ENCODE peak calls at places on chromosomes 12 and 14, in nine cellular contexts. One of them, this sample, is unnamed.

GRCh38 chr14:105472496-105472991 is 2.1 kb upstream of the CRIP2 start:
- DNase-seq in Panc1: no peak
- DNase-seq in colonic mucosa: no peak
- DNase-seq in effector memory CD4-positive, alpha-beta T cell: no peak
- DNase-seq in psoas muscle: peak
- DNase-seq in gastrocnemius medialis: no peak
- DNase-seq in esophagus squamous epithelium: no peak
- DNase-seq in transverse colon: no peak
- DNase-seq in uterus: no peak
- DNase-seq in this sample: no peak

GRCh38 chr14:100636559-100636958 is 49.3 kb upstream of the BEGAIN start:
- DNase-seq in Panc1: no peak
- DNase-seq in colonic mucosa: no peak
- DNase-seq in effector memory CD4-positive, alpha-beta T cell: no peak
- DNase-seq in psoas muscle: no peak
- DNase-seq in gastrocnemius medialis: no peak
- DNase-seq in esophagus squamous epithelium: no peak
- DNase-seq in transverse colon: no peak
- DNase-seq in uterus: no peak
- DNase-seq in this sample: no peak

GRCh38 chr14:21142357-21142756 is 13.5 kb downstream of the OR5AU1 start:
- DNase-seq in Panc1: no peak
- DNase-seq in colonic mucosa: no peak
- DNase-seq in effector memory CD4-positive, alpha-beta T cell: no peak
- DNase-seq in psoas muscle: no peak
- DNase-seq in gastrocnemius medialis: no peak
- DNase-seq in esophagus squamous epithelium: no peak
- DNase-seq in transverse colon: no peak
- DNase-seq in uterus: no peak
- DNase-seq in this sample: no peak

GRCh38 chr14:50417853-50418252 is 21.2 kb upstream of the CDKL1 start:
- DNase-seq in Panc1: no peak
- DNase-seq in colonic mucosa: no peak
- DNase-seq in effector memory CD4-positive, alpha-beta T cell: no peak
- DNase-seq in psoas muscle: no peak
- DNase-seq in gastrocnemius medialis: no peak
- DNase-seq in esophagus squamous epithelium: no peak
- DNase-seq in transverse colon: no peak
- DNase-seq in uterus: no peak
- DNase-seq in this sample: no peak

GRCh38 chr12:76025601-76026575 is 5.7 kb downstream of the PHLDA1 start:
- DNase-seq in Panc1: no peak
- DNase-seq in colonic mucosa: no peak
- DNase-seq in effector memory CD4-positive, alpha-beta T cell: no peak
- DNase-seq in psoas muscle: no peak
- DNase-seq in gastrocnemius medialis: no peak
- DNase-seq in esophagus squamous epithelium: no peak
- DNase-seq in transverse colon: no peak
- DNase-seq in uterus: no peak
- DNase-seq in this sample: no peak

GRCh38 chr12:127401005-127401404 is 866.0 kb upstream of the TMEM132C start:
- DNase-seq in Panc1: no peak
- DNase-seq in colonic mucosa: no peak
- DNase-seq in effector memory CD4-positive, alpha-beta T cell: no peak
- DNase-seq in psoas muscle: no peak
- DNase-seq in gastrocnemius medialis: no peak
- DNase-seq in esophagus squamous epithelium: no peak
- DNase-seq in transverse colon: no peak
- DNase-seq in uterus: no peak
- DNase-seq in this sample: peak

GRCh38 chr14:105420141-105420975 is 731 bp downstream of the MTA1 start:
- DNase-seq in Panc1: no peak
- DNase-seq in colonic mucosa: no peak
- DNase-seq in effector memory CD4-positive, alpha-beta T cell: no peak
- DNase-seq in psoas muscle: no peak
- DNase-seq in gastrocnemius medialis: no peak
- DNase-seq in esophagus squamous epithelium: no peak
- DNase-seq in transverse colon: no peak
- DNase-seq in uterus: no peak
- DNase-seq in this sample: no peak

GRCh38 chr14:22505309-22505708 is 83.7 kb downstream of the DAD1 start:
- DNase-seq in Panc1: no peak
- DNase-seq in colonic mucosa: no peak
- DNase-seq in effector memory CD4-positive, alpha-beta T cell: no peak
- DNase-seq in psoas muscle: no peak
- DNase-seq in gastrocnemius medialis: no peak
- DNase-seq in esophagus squamous epithelium: no peak
- DNase-seq in transverse colon: no peak
- DNase-seq in uterus: no peak
- DNase-seq in this sample: no peak

GRCh38 chr12:7588703-7589329 is 76.9 kb downstream of the APOBEC1 start:
- DNase-seq in Panc1: no peak
- DNase-seq in colonic mucosa: peak
- DNase-seq in effector memory CD4-positive, alpha-beta T cell: peak
- DNase-seq in psoas muscle: no peak
- DNase-seq in gastrocnemius medialis: no peak
- DNase-seq in esophagus squamous epithelium: no peak
- DNase-seq in transverse colon: peak
- DNase-seq in uterus: peak
- DNase-seq in this sample: no peak

GRCh38 chr12:57471661-57472060 is 8.0 kb downstream of the ARHGAP9 start:
- DNase-seq in Panc1: no peak
- DNase-seq in colonic mucosa: no peak
- DNase-seq in effector memory CD4-positive, alpha-beta T cell: no peak
- DNase-seq in psoas muscle: no peak
- DNase-seq in gastrocnemius medialis: no peak
- DNase-seq in esophagus squamous epithelium: no peak
- DNase-seq in transverse colon: no peak
- DNase-seq in uterus: no peak
- DNase-seq in this sample: no peak

GRCh38 chr12:71556881-71557280 is 106.8 kb downstream of the ZFC3H1 start:
- DNase-seq in Panc1: peak
- DNase-seq in colonic mucosa: no peak
- DNase-seq in effector memory CD4-positive, alpha-beta T cell: no peak
- DNase-seq in psoas muscle: no peak
- DNase-seq in gastrocnemius medialis: no peak
- DNase-seq in esophagus squamous epithelium: no peak
- DNase-seq in transverse colon: no peak
- DNase-seq in uterus: no peak
- DNase-seq in this sample: peak

GRCh38 chr14:51596473-51596870 is 55.2 kb upstream of the FRMD6 start:
- DNase-seq in Panc1: no peak
- DNase-seq in colonic mucosa: no peak
- DNase-seq in effector memory CD4-positive, alpha-beta T cell: no peak
- DNase-seq in psoas muscle: no peak
- DNase-seq in gastrocnemius medialis: no peak
- DNase-seq in esophagus squamous epithelium: no peak
- DNase-seq in transverse colon: no peak
- DNase-seq in uterus: no peak
- DNase-seq in this sample: no peak

GRCh38 chr14:30751646-30752416 is 122.5 kb upstream of the COCH start:
- DNase-seq in Panc1: no peak
- DNase-seq in colonic mucosa: no peak
- DNase-seq in effector memory CD4-positive, alpha-beta T cell: no peak
- DNase-seq in psoas muscle: no peak
- DNase-seq in gastrocnemius medialis: no peak
- DNase-seq in esophagus squamous epithelium: no peak
- DNase-seq in transverse colon: no peak
- DNase-seq in uterus: no peak
- DNase-seq in this sample: no peak

GRCh38 chr14:55881577-55882241 is 236.5 kb upstream of the PELI2 start:
- DNase-seq in Panc1: no peak
- DNase-seq in colonic mucosa: no peak
- DNase-seq in effector memory CD4-positive, alpha-beta T cell: no peak
- DNase-seq in psoas muscle: no peak
- DNase-seq in gastrocnemius medialis: no peak
- DNase-seq in esophagus squamous epithelium: no peak
- DNase-seq in transverse colon: no peak
- DNase-seq in uterus: no peak
- DNase-seq in this sample: peak

GRCh38 chr14:34623506-34623905 is 6.4 kb downstream of the SNX6 start:
- DNase-seq in Panc1: no peak
- DNase-seq in colonic mucosa: no peak
- DNase-seq in effector memory CD4-positive, alpha-beta T cell: no peak
- DNase-seq in psoas muscle: no peak
- DNase-seq in gastrocnemius medialis: no peak
- DNase-seq in esophagus squamous epithelium: no peak
- DNase-seq in transverse colon: no peak
- DNase-seq in uterus: no peak
- DNase-seq in this sample: no peak

GRCh38 chr12:3117144-3117581 is 40.0 kb downstream of the TSPAN9 start:
- DNase-seq in Panc1: no peak
- DNase-seq in colonic mucosa: no peak
- DNase-seq in effector memory CD4-positive, alpha-beta T cell: no peak
- DNase-seq in psoas muscle: no peak
- DNase-seq in gastrocnemius medialis: no peak
- DNase-seq in esophagus squamous epithelium: no peak
- DNase-seq in transverse colon: no peak
- DNase-seq in uterus: peak
- DNase-seq in this sample: no peak
- H3K27ac ChIP-seq in Panc1: no peak
- H3K27ac ChIP-seq in colonic mucosa: no peak
- H3K27ac ChIP-seq in effector memory CD4-positive, alpha-beta T cell: no peak
- H3K27ac ChIP-seq in psoas muscle: no peak
- H3K27ac ChIP-seq in gastrocnemius medialis: peak
- H3K27ac ChIP-seq in esophagus squamous epithelium: no peak
- H3K27ac ChIP-seq in transverse colon: peak
- H3K27ac ChIP-seq in uterus: peak
- H3K27ac ChIP-seq in this sample: peak

GRCh38 chr12:84793558-84794367 is 118.8 kb downstream of the SLC6A15 start:
- DNase-seq in Panc1: no peak
- DNase-seq in colonic mucosa: no peak
- DNase-seq in effector memory CD4-positive, alpha-beta T cell: no peak
- DNase-seq in psoas muscle: no peak
- DNase-seq in gastrocnemius medialis: no peak
- DNase-seq in esophagus squamous epithelium: no peak
- DNase-seq in transverse colon: no peak
- DNase-seq in uterus: no peak
- DNase-seq in this sample: no peak

GRCh38 chr12:84786622-84787021 is 126.0 kb downstream of the SLC6A15 start:
- DNase-seq in Panc1: no peak
- DNase-seq in colonic mucosa: no peak
- DNase-seq in effector memory CD4-positive, alpha-beta T cell: no peak
- DNase-seq in psoas muscle: no peak
- DNase-seq in gastrocnemius medialis: no peak
- DNase-seq in esophagus squamous epithelium: no peak
- DNase-seq in transverse colon: no peak
- DNase-seq in uterus: no peak
- DNase-seq in this sample: no peak

GRCh38 chr12:84787253-84787652 is 125.3 kb downstream of the SLC6A15 start:
- DNase-seq in Panc1: no peak
- DNase-seq in colonic mucosa: no peak
- DNase-seq in effector memory CD4-positive, alpha-beta T cell: no peak
- DNase-seq in psoas muscle: no peak
- DNase-seq in gastrocnemius medialis: no peak
- DNase-seq in esophagus squamous epithelium: no peak
- DNase-seq in transverse colon: no peak
- DNase-seq in uterus: no peak
- DNase-seq in this sample: no peak

GRCh38 chr12:84789184-84789583 is 123.4 kb downstream of the SLC6A15 start:
- DNase-seq in Panc1: no peak
- DNase-seq in colonic mucosa: no peak
- DNase-seq in effector memory CD4-positive, alpha-beta T cell: no peak
- DNase-seq in psoas muscle: no peak
- DNase-seq in gastrocnemius medialis: no peak
- DNase-seq in esophagus squamous epithelium: no peak
- DNase-seq in transverse colon: no peak
- DNase-seq in uterus: no peak
- DNase-seq in this sample: no peak

DNA sequence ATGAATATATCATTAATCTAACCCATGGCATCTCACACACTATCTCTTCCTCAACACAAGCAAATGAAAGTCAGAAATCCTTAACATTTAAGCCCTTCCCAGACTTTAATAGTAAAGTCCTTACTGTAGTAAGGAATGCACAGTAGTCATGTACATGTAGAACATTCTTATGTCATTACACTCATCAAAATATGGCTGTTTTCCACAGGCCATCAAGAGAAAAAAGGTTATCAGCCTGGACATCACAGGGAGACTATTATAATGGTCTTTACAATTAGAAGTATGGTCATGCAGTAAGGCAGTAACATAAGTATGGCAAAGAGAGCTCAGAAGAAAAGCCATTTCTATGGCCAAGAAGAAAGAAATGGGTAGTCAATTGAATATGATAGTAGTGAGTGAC is 121.2 kb downstream of the SLC6A15 start:
- DNase-seq in Panc1: no peak
- DNase-seq in colonic mucosa: no peak
- DNase-seq in effector memory CD4-positive, alpha-beta T cell: no peak
- DNase-seq in psoas muscle: no peak
- DNase-seq in gastrocnemius medialis: no peak
- DNase-seq in esophagus squamous epithelium: no peak
- DNase-seq in transverse colon: no peak
- DNase-seq in uterus: no peak
- DNase-seq in this sample: no peak
- H3K27ac ChIP-seq in Panc1: no peak
- H3K27ac ChIP-seq in colonic mucosa: no peak
- H3K27ac ChIP-seq in effector memory CD4-positive, alpha-beta T cell: no peak
- H3K27ac ChIP-seq in psoas muscle: no peak
- H3K27ac ChIP-seq in gastrocnemius medialis: no peak
- H3K27ac ChIP-seq in esophagus squamous epithelium: no peak
- H3K27ac ChIP-seq in transverse colon: no peak
- H3K27ac ChIP-seq in uterus: no peak
- H3K27ac ChIP-seq in this sample: no peak

DNA sequence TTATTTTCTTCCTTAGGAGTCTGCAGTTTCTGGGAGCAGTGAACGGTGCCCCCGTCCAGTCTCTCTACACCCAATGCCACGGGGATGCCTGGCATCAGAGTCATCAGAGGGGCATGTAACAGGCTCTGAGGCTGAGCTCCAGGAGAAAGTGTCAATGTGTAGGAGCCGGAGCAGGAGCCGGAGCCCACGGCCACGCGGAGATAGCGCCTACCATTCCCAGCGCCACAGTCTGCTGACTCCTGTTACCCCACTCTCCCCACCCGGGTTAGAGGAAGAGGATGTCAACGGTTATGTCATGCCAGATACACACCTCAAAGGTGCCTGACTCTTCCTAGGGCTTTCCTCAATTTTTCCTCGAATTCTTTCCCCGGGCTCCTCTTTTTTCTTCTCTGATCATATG is 3.3 kb upstream of the PA2G4 start:
- DNase-seq in Panc1: no peak
- DNase-seq in colonic mucosa: no peak
- DNase-seq in effector memory CD4-positive, alpha-beta T cell: no peak
- DNase-seq in psoas muscle: no peak
- DNase-seq in gastrocnemius medialis: no peak
- DNase-seq in esophagus squamous epithelium: no peak
- DNase-seq in transverse colon: no peak
- DNase-seq in uterus: no peak
- DNase-seq in this sample: no peak
- H3K27ac ChIP-seq in Panc1: no peak
- H3K27ac ChIP-seq in colonic mucosa: no peak
- H3K27ac ChIP-seq in effector memory CD4-positive, alpha-beta T cell: peak
- H3K27ac ChIP-seq in psoas muscle: no peak
- H3K27ac ChIP-seq in gastrocnemius medialis: no peak
- H3K27ac ChIP-seq in esophagus squamous epithelium: no peak
- H3K27ac ChIP-seq in transverse colon: no peak
- H3K27ac ChIP-seq in uterus: no peak
- H3K27ac ChIP-seq in this sample: no peak

DNA sequence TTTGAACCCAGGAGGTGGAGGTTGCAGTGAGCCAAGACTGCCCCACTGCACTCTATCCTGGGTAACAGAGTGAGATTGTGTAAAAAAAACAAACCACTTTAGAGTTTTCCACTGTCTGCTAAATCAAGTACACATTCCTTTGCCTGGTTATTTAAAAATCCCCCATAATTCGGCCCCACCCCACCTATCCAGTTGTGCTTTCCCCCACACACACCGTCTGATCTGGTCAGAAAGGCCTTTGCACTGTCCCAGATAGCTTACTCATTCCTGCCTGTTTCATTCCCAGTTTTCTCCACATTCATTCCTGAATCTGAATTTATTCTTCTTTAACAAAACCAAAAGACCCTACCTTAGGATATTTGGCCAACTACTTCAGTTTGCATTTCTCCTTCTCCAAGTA is 29.5 kb downstream of the NINJ2 start:
- DNase-seq in Panc1: no peak
- DNase-seq in colonic mucosa: no peak
- DNase-seq in effector memory CD4-positive, alpha-beta T cell: no peak
- DNase-seq in psoas muscle: no peak
- DNase-seq in gastrocnemius medialis: no peak
- DNase-seq in esophagus squamous epithelium: no peak
- DNase-seq in transverse colon: no peak
- DNase-seq in uterus: no peak
- DNase-seq in this sample: no peak
- H3K27ac ChIP-seq in Panc1: peak
- H3K27ac ChIP-seq in colonic mucosa: no peak
- H3K27ac ChIP-seq in effector memory CD4-positive, alpha-beta T cell: no peak
- H3K27ac ChIP-seq in psoas muscle: peak
- H3K27ac ChIP-seq in gastrocnemius medialis: peak
- H3K27ac ChIP-seq in esophagus squamous epithelium: peak
- H3K27ac ChIP-seq in transverse colon: no peak
- H3K27ac ChIP-seq in uterus: no peak
- H3K27ac ChIP-seq in this sample: no peak

This sample was measured in SJSA1.